ENCODE peak calls at places on chromosomes 16 and 17, in six cellular contexts. One of them, this sample, is unnamed.

GRCh38 chr17:41520821-41521521 is 2.3 kb upstream of the KRT15 start:
- DNase-seq in CD8-positive, alpha-beta T cell: no peak
- DNase-seq in cardiac muscle cell: no peak
- DNase-seq in CD8-positive, alpha-beta memory T cell: no peak
- DNase-seq in right lobe of liver: no peak
- DNase-seq in fibroblast of lung: peak
- DNase-seq in this sample: no peak

GRCh38 chr17:19727466-19728113 is 11.2 kb upstream of the SLC47A2 start:
- DNase-seq in cardiac muscle cell: no peak
- DNase-seq in right lobe of liver: no peak
- DNase-seq in fibroblast of lung: peak
- DNase-seq in CD8-positive, alpha-beta memory T cell: peak
- DNase-seq in CD8-positive, alpha-beta T cell: no peak
- DNase-seq in this sample: no peak

GRCh38 chr16:637081-638018 is 1.2 kb upstream of the METTL26 start:
- DNase-seq in cardiac muscle cell: peak
- DNase-seq in CD8-positive, alpha-beta memory T cell: peak
- DNase-seq in right lobe of liver: peak
- DNase-seq in CD8-positive, alpha-beta T cell: peak
- DNase-seq in fibroblast of lung: peak
- DNase-seq in this sample: no peak

GRCh38 chr16:19118938-19119431 is 5.2 kb downstream of the ITPRIPL2 start:
- DNase-seq in fibroblast of lung: peak
- DNase-seq in right lobe of liver: no peak
- DNase-seq in CD8-positive, alpha-beta memory T cell: no peak
- DNase-seq in cardiac muscle cell: no peak
- DNase-seq in CD8-positive, alpha-beta T cell: no peak
- DNase-seq in this sample: no peak

GRCh38 chr16:47254771-47255170 is 111.0 kb upstream of the NETO2 start:
- DNase-seq in cardiac muscle cell: no peak
- DNase-seq in CD8-positive, alpha-beta memory T cell: no peak
- DNase-seq in right lobe of liver: no peak
- DNase-seq in fibroblast of lung: no peak
- DNase-seq in CD8-positive, alpha-beta T cell: no peak
- DNase-seq in this sample: no peak

GRCh38 chr17:36183001-36183810 is 6.8 kb upstream of the TBC1D3B start:
- DNase-seq in CD8-positive, alpha-beta T cell: no peak
- DNase-seq in fibroblast of lung: peak
- DNase-seq in right lobe of liver: peak
- DNase-seq in CD8-positive, alpha-beta memory T cell: peak
- DNase-seq in cardiac muscle cell: peak
- DNase-seq in this sample: no peak

GRCh38 chr17:58270476-58271290 is 10.1 kb downstream of the MPO start:
- DNase-seq in CD8-positive, alpha-beta memory T cell: no peak
- DNase-seq in fibroblast of lung: no peak
- DNase-seq in right lobe of liver: no peak
- DNase-seq in CD8-positive, alpha-beta T cell: no peak
- DNase-seq in cardiac muscle cell: no peak
- DNase-seq in this sample: no peak

GRCh38 chr17:63477471-63478440 is 895 bp downstream of the ACE start:
- DNase-seq in fibroblast of lung: no peak
- DNase-seq in cardiac muscle cell: peak
- DNase-seq in CD8-positive, alpha-beta T cell: no peak
- DNase-seq in right lobe of liver: no peak
- DNase-seq in CD8-positive, alpha-beta memory T cell: no peak
- DNase-seq in this sample: no peak

GRCh38 chr17:38628441-38628840 is 22.7 kb upstream of the SRCIN1 start:
- DNase-seq in CD8-positive, alpha-beta memory T cell: no peak
- DNase-seq in fibroblast of lung: no peak
- DNase-seq in right lobe of liver: peak
- DNase-seq in cardiac muscle cell: no peak
- DNase-seq in CD8-positive, alpha-beta T cell: no peak
- DNase-seq in this sample: no peak

GRCh38 chr17:40340880-40341807 is 23.4 kb downstream of the GJD3 start:
- DNase-seq in CD8-positive, alpha-beta memory T cell: peak
- DNase-seq in fibroblast of lung: peak
- DNase-seq in CD8-positive, alpha-beta T cell: peak
- DNase-seq in right lobe of liver: peak
- DNase-seq in cardiac muscle cell: peak
- DNase-seq in this sample: peak

GRCh38 chr16:58026139-58026704 is 668 bp downstream of the MMP15 start:
- DNase-seq in fibroblast of lung: peak
- DNase-seq in CD8-positive, alpha-beta T cell: no peak
- DNase-seq in cardiac muscle cell: no peak
- DNase-seq in right lobe of liver: peak
- DNase-seq in CD8-positive, alpha-beta memory T cell: no peak
- DNase-seq in this sample: no peak

GRCh38 chr17:69466905-69467630 is 52.6 kb downstream of the MAP2K6 start:
- DNase-seq in cardiac muscle cell: no peak
- DNase-seq in fibroblast of lung: peak
- DNase-seq in CD8-positive, alpha-beta T cell: no peak
- DNase-seq in right lobe of liver: no peak
- DNase-seq in CD8-positive, alpha-beta memory T cell: no peak
- DNase-seq in this sample: no peak

GRCh38 chr16:12590409-12590808 is 213.3 kb downstream of the CPPED1 start:
- DNase-seq in fibroblast of lung: no peak
- DNase-seq in CD8-positive, alpha-beta memory T cell: no peak
- DNase-seq in CD8-positive, alpha-beta T cell: no peak
- DNase-seq in right lobe of liver: no peak
- DNase-seq in cardiac muscle cell: no peak
- DNase-seq in this sample: no peak

GRCh38 chr16:11619327-11619851 is 32.7 kb upstream of the LITAF start:
- DNase-seq in fibroblast of lung: no peak
- DNase-seq in CD8-positive, alpha-beta memory T cell: peak
- DNase-seq in right lobe of liver: peak
- DNase-seq in cardiac muscle cell: no peak
- DNase-seq in CD8-positive, alpha-beta T cell: peak
- DNase-seq in this sample: no peak

GRCh38 chr16:87806246-87806607 is 40.4 kb upstream of the KLHDC4 start:
- DNase-seq in CD8-positive, alpha-beta T cell: peak
- DNase-seq in fibroblast of lung: peak
- DNase-seq in cardiac muscle cell: no peak
- DNase-seq in right lobe of liver: no peak
- DNase-seq in CD8-positive, alpha-beta memory T cell: no peak
- DNase-seq in this sample: no peak

GRCh38 chr16:87809150-87809902 is 43.5 kb upstream of the KLHDC4 start:
- DNase-seq in CD8-positive, alpha-beta memory T cell: no peak
- DNase-seq in fibroblast of lung: peak
- DNase-seq in right lobe of liver: no peak
- DNase-seq in CD8-positive, alpha-beta T cell: no peak
- DNase-seq in cardiac muscle cell: no peak
- DNase-seq in this sample: no peak

GRCh38 chr16:87808108-87808507 is 42.3 kb upstream of the KLHDC4 start:
- DNase-seq in CD8-positive, alpha-beta memory T cell: no peak
- DNase-seq in fibroblast of lung: no peak
- DNase-seq in CD8-positive, alpha-beta T cell: no peak
- DNase-seq in cardiac muscle cell: no peak
- DNase-seq in right lobe of liver: no peak
- DNase-seq in this sample: no peak

GRCh38 chr16:87803385-87803784 is 37.6 kb upstream of the KLHDC4 start:
- DNase-seq in cardiac muscle cell: no peak
- DNase-seq in fibroblast of lung: no peak
- DNase-seq in CD8-positive, alpha-beta memory T cell: no peak
- DNase-seq in right lobe of liver: no peak
- DNase-seq in CD8-positive, alpha-beta T cell: no peak
- DNase-seq in this sample: no peak

GRCh38 chr16:87806608-87807546 is 41.1 kb upstream of the KLHDC4 start:
- DNase-seq in right lobe of liver: no peak
- DNase-seq in CD8-positive, alpha-beta memory T cell: no peak
- DNase-seq in CD8-positive, alpha-beta T cell: peak
- DNase-seq in fibroblast of lung: peak
- DNase-seq in cardiac muscle cell: no peak
- DNase-seq in this sample: no peak
- H3K4me3 ChIP-seq in right lobe of liver: no peak
- H3K4me3 ChIP-seq in CD8-positive, alpha-beta memory T cell: peak
- H3K4me3 ChIP-seq in CD8-positive, alpha-beta T cell: peak
- H3K4me3 ChIP-seq in fibroblast of lung: peak
- H3K4me3 ChIP-seq in cardiac muscle cell: no peak
- H3K4me3 ChIP-seq in this sample: peak

GRCh38 chr16:2171601-2172178 is 16.1 kb downstream of the TRAF7 start:
- DNase-seq in CD8-positive, alpha-beta memory T cell: no peak
- DNase-seq in right lobe of liver: no peak
- DNase-seq in fibroblast of lung: no peak
- DNase-seq in CD8-positive, alpha-beta T cell: no peak
- DNase-seq in cardiac muscle cell: no peak
- DNase-seq in this sample: no peak

GRCh38 chr16:2172688-2173335 is 17.2 kb downstream of the TRAF7 start:
- DNase-seq in fibroblast of lung: no peak
- DNase-seq in CD8-positive, alpha-beta T cell: no peak
- DNase-seq in CD8-positive, alpha-beta memory T cell: no peak
- DNase-seq in right lobe of liver: no peak
- DNase-seq in cardiac muscle cell: no peak
- DNase-seq in this sample: no peak

GRCh38 chr16:2167081-2167638 is 11.6 kb downstream of the TRAF7 start:
- DNase-seq in fibroblast of lung: no peak
- DNase-seq in cardiac muscle cell: no peak
- DNase-seq in right lobe of liver: peak
- DNase-seq in CD8-positive, alpha-beta T cell: no peak
- DNase-seq in CD8-positive, alpha-beta memory T cell: no peak
- DNase-seq in this sample: no peak

GRCh38 chr16:2170587-2171435 is 15.2 kb downstream of the TRAF7 start:
- DNase-seq in cardiac muscle cell: no peak
- DNase-seq in CD8-positive, alpha-beta memory T cell: no peak
- DNase-seq in right lobe of liver: no peak
- DNase-seq in CD8-positive, alpha-beta T cell: no peak
- DNase-seq in fibroblast of lung: no peak
- DNase-seq in this sample: no peak

GRCh38 chr16:2170080-2170479 is 14.5 kb downstream of the TRAF7 start:
- DNase-seq in CD8-positive, alpha-beta T cell: no peak
- DNase-seq in fibroblast of lung: no peak
- DNase-seq in CD8-positive, alpha-beta memory T cell: no peak
- DNase-seq in right lobe of liver: no peak
- DNase-seq in cardiac muscle cell: no peak
- DNase-seq in this sample: no peak
- H3K4me3 ChIP-seq in CD8-positive, alpha-beta T cell: no peak
- H3K4me3 ChIP-seq in fibroblast of lung: no peak
- H3K4me3 ChIP-seq in CD8-positive, alpha-beta memory T cell: no peak
- H3K4me3 ChIP-seq in right lobe of liver: no peak
- H3K4me3 ChIP-seq in cardiac muscle cell: no peak
- H3K4me3 ChIP-seq in this sample: peak

GRCh38 chr17:2084766-2085647 is 30.1 kb downstream of the HIC1 start:
- DNase-seq in CD8-positive, alpha-beta memory T cell: no peak
- DNase-seq in right lobe of liver: no peak
- DNase-seq in fibroblast of lung: peak
- DNase-seq in CD8-positive, alpha-beta T cell: no peak
- DNase-seq in cardiac muscle cell: no peak
- DNase-seq in this sample: no peak
- H3K4me3 ChIP-seq in CD8-positive, alpha-beta memory T cell: no peak
- H3K4me3 ChIP-seq in right lobe of liver: no peak
- H3K4me3 ChIP-seq in fibroblast of lung: no peak
- H3K4me3 ChIP-seq in CD8-positive, alpha-beta T cell: no peak
- H3K4me3 ChIP-seq in cardiac muscle cell: no peak
- H3K4me3 ChIP-seq in this sample: no peak

DNA sequence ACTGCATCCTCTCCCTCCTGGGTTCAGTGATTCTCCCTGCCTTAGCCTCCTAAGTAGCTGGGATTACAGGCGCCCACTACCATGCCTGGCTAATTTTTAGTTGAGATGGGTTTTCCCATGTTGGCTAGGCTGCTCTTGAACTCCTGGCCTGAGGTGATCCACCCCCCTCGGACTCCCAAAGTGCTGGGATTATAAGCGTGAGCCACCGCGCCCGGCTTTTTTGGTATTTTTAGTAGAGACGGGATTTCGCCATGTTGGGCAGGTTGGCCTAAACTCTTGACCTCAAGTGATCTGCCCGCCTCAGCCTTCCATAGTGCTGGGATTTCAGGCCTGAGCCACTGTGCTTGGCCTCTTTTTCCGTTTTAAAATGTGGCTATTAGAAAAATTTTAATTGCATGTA is 343.8 kb upstream of the RBFOX1 start:
- DNase-seq in fibroblast of lung: no peak
- DNase-seq in right lobe of liver: no peak
- DNase-seq in CD8-positive, alpha-beta T cell: no peak
- DNase-seq in CD8-positive, alpha-beta memory T cell: no peak
- DNase-seq in cardiac muscle cell: no peak
- DNase-seq in this sample: peak
- H3K4me3 ChIP-seq in fibroblast of lung: no peak
- H3K4me3 ChIP-seq in right lobe of liver: no peak
- H3K4me3 ChIP-seq in CD8-positive, alpha-beta T cell: no peak
- H3K4me3 ChIP-seq in CD8-positive, alpha-beta memory T cell: no peak
- H3K4me3 ChIP-seq in cardiac muscle cell: no peak
- H3K4me3 ChIP-seq in this sample: no peak

GRCh38 chr17:59777033-59777432 is 69.6 kb downstream of the VMP1 start:
- DNase-seq in CD8-positive, alpha-beta memory T cell: no peak
- DNase-seq in cardiac muscle cell: no peak
- DNase-seq in right lobe of liver: no peak
- DNase-seq in CD8-positive, alpha-beta T cell: no peak
- DNase-seq in fibroblast of lung: no peak
- DNase-seq in this sample: no peak
- H3K4me3 ChIP-seq in CD8-positive, alpha-beta memory T cell: no peak
- H3K4me3 ChIP-seq in cardiac muscle cell: no peak
- H3K4me3 ChIP-seq in right lobe of liver: no peak
- H3K4me3 ChIP-seq in CD8-positive, alpha-beta T cell: no peak
- H3K4me3 ChIP-seq in fibroblast of lung: no peak
- H3K4me3 ChIP-seq in this sample: no peak

GRCh38 chr17:78020717-78021108 is 62.2 kb downstream of the TNRC6C start:
- DNase-seq in CD8-positive, alpha-beta T cell: no peak
- DNase-seq in cardiac muscle cell: no peak
- DNase-seq in right lobe of liver: no peak
- DNase-seq in CD8-positive, alpha-beta memory T cell: no peak
- DNase-seq in fibroblast of lung: peak
- DNase-seq in this sample: no peak
- H3K4me3 ChIP-seq in CD8-positive, alpha-beta T cell: no peak
- H3K4me3 ChIP-seq in cardiac muscle cell: no peak
- H3K4me3 ChIP-seq in right lobe of liver: no peak
- H3K4me3 ChIP-seq in CD8-positive, alpha-beta memory T cell: no peak
- H3K4me3 ChIP-seq in fibroblast of lung: no peak
- H3K4me3 ChIP-seq in this sample: no peak

GRCh38 chr16:81778231-81778630 is 860 bp upstream of the PLCG2 start:
- DNase-seq in CD8-positive, alpha-beta T cell: no peak
- DNase-seq in fibroblast of lung: no peak
- DNase-seq in CD8-positive, alpha-beta memory T cell: no peak
- DNase-seq in cardiac muscle cell: no peak
- DNase-seq in right lobe of liver: no peak
- DNase-seq in this sample: no peak
- H3K4me3 ChIP-seq in CD8-positive, alpha-beta T cell: no peak
- H3K4me3 ChIP-seq in fibroblast of lung: no peak
- H3K4me3 ChIP-seq in CD8-positive, alpha-beta memory T cell: no peak
- H3K4me3 ChIP-seq in cardiac muscle cell: no peak
- H3K4me3 ChIP-seq in right lobe of liver: no peak
- H3K4me3 ChIP-seq in this sample: no peak

GRCh38 chr17:76164331-76164730 is 23.3 kb upstream of the FOXJ1 start:
- DNase-seq in cardiac muscle cell: no peak
- DNase-seq in CD8-positive, alpha-beta T cell: no peak
- DNase-seq in fibroblast of lung: no peak
- DNase-seq in CD8-positive, alpha-beta memory T cell: no peak
- DNase-seq in right lobe of liver: no peak
- DNase-seq in this sample: no peak
- H3K4me3 ChIP-seq in cardiac muscle cell: no peak
- H3K4me3 ChIP-seq in CD8-positive, alpha-beta T cell: no peak
- H3K4me3 ChIP-seq in fibroblast of lung: no peak
- H3K4me3 ChIP-seq in CD8-positive, alpha-beta memory T cell: no peak
- H3K4me3 ChIP-seq in right lobe of liver: no peak
- H3K4me3 ChIP-seq in this sample: no peak